ENCODE peak calls at places on chromosome 4, in nine cellular contexts. F is left lung; N is tibial nerve; A is aorta; I is naive thymus-derived CD4-positive, alpha-beta T cell; R is ovary; X is psoas muscle; C is hepatocyte; P is cardiac muscle cell. E is an unnamed sample.

GRCh38 chr4:54930226-54930625 is 195.2 kb downstream of the KDR start:
- DNase-seq in C (no peak), N (no peak), F (no peak), P (peak; percentile 77), I (no peak), A (no peak), X (no peak), R (no peak), E (peak; percentile 52)

GRCh38 chr4:80153800-80154546 is 43.3 kb upstream of the PRDM8 start:
- DNase-seq in A (no peak), X (no peak), C (no peak), N (no peak), P (no peak), R (no peak), I (no peak), F (no peak), E (no peak)

GRCh38 chr4:17511950-17512795 is at the start of gene QDPR:
- DNase-seq in I (peak; percentile 58), N (peak; percentile 40), F (peak; percentile 83), R (peak; percentile 76), X (peak; percentile 91), P (peak; percentile 76), A (peak; percentile 94), C (peak; percentile 91), E (peak; percentile 81)

GRCh38 chr4:164876680-164877324 is at the start of gene APELA:
- DNase-seq in A (no peak), X (no peak), P (no peak), C (peak; percentile 57), F (no peak), R (no peak), I (no peak), N (no peak), E (no peak)

GRCh38 chr4:104352211-104352610 is 142.5 kb downstream of the CXXC4 start:
- DNase-seq in A (no peak), F (no peak), P (no peak), N (no peak), C (no peak), X (peak; percentile 26), I (no peak), R (no peak), E (no peak)

GRCh38 chr4:169179609-169180526 is 90.9 kb downstream of the SH3RF1 start:
- DNase-seq in X (no peak), C (peak; percentile 17), R (no peak), P (no peak), N (no peak), F (no peak), I (no peak), A (no peak), E (no peak)

GRCh38 chr4:122777846-122778501 is 45.5 kb downstream of the BBS12 start:
- DNase-seq in N (no peak), F (no peak), X (no peak), I (no peak), A (no peak), P (peak; percentile 70), C (no peak), R (no peak), E (no peak)

GRCh38 chr4:2457481-2458295 is 11.2 kb upstream of the RNF4 start:
- DNase-seq in F (no peak), C (no peak), X (no peak), R (no peak), A (peak; percentile 68), I (no peak), P (no peak), N (no peak), E (no peak)

GRCh38 chr4:182276214-182277109 is 33.3 kb downstream of the TENM3 start:
- DNase-seq in C (no peak), P (no peak), N (no peak), F (no peak), X (no peak), I (no peak), A (no peak), R (no peak), E (no peak)

GRCh38 chr4:87089368-87089767 is 131.1 kb downstream of the KLHL8 start:
- DNase-seq in N (no peak), C (no peak), X (no peak), I (no peak), A (no peak), F (no peak), P (no peak), R (no peak), E (no peak)

GRCh38 chr4:118968006-118968405 is 79.4 kb downstream of the SYNPO2 start:
- DNase-seq in I (no peak), A (no peak), C (peak; percentile 51), F (peak; percentile 71), P (peak; percentile 95), N (peak; percentile 55), X (peak; percentile 70), R (peak; percentile 61), E (peak; percentile 58)

GRCh38 chr4:26687728-26688127 is 103.8 kb downstream of the TBC1D19 start:
- DNase-seq in F (no peak), N (no peak), I (no peak), P (peak; percentile 79), X (no peak), R (no peak), C (no peak), A (no peak), E (no peak)

GRCh38 chr4:155828628-155829027 is 37.4 kb downstream of the ASIC5 start:
- DNase-seq in N (no peak), I (no peak), X (no peak), R (no peak), C (no peak), P (no peak), A (no peak), F (no peak), E (no peak)

GRCh38 chr4:169351860-169352259 is 81.1 kb upstream of the SH3RF1 start:
- DNase-seq in R (peak; percentile 74), P (peak; percentile 78), A (no peak), X (no peak), N (no peak), F (no peak), C (no peak), I (no peak), E (peak; percentile 60)

GRCh38 chr4:71830-72229 is 18.7 kb downstream of the ZNF595 start:
- DNase-seq in F (no peak), P (no peak), R (no peak), I (no peak), X (no peak), A (no peak), N (no peak), C (no peak), E (no peak)
- H3K9me3 ChIP-seq in F (no peaks in the 10 kb centered on the region), P (no peaks in the 10 kb centered on the region), R (no peaks in the 10 kb centered on the region), I (peaks cover 53% of the 10 kb centered on the region), X (peaks cover 80% of the 10 kb centered on the region), A (peaks cover 22% of the 10 kb centered on the region), N (peaks cover 84% of the 10 kb centered on the region), C (peaks cover 79% of the 10 kb centered on the region), E (peaks cover 3% of the 10 kb centered on the region)

GRCh38 chr4:3531887-3532713 is at the start of gene LRPAP1:
- DNase-seq in I (peak; percentile 69), A (peak; percentile 98), R (peak; percentile 96), P (peak; percentile 94), X (peak; percentile 96), N (peak; percentile 80), C (peak; percentile 96), F (peak; percentile 94), E (peak; percentile 92)

GRCh38 chr4:3531306-3531886 is 826 bp downstream of the LRPAP1 start:
- DNase-seq in R (no peak), N (no peak), I (no peak), F (no peak), X (peak; percentile 32), C (peak; percentile 22), A (peak; percentile 62), P (peak; percentile 11), E (no peak)

GRCh38 chr4:3533421-3533820 is 1.2 kb upstream of the LRPAP1 start:
- DNase-seq in R (no peak), F (peak; percentile 28), X (no peak), I (no peak), A (no peak), C (no peak), P (no peak), N (no peak), E (no peak)

GRCh38 chr4:3530663-3531254 is 1.5 kb downstream of the LRPAP1 start:
- DNase-seq in I (no peak), C (peak; percentile 16), X (peak; percentile 59), N (no peak), F (no peak), P (no peak), R (no peak), A (peak; percentile 73), E (no peak)

GRCh38 chr4:3532714-3533336 is 603 bp upstream of the LRPAP1 start:
- DNase-seq in P (no peak), F (no peak), N (no peak), R (no peak), X (peak; percentile 52), A (peak; percentile 74), C (peak; percentile 2), I (no peak), E (no peak)
- H3K27ac ChIP-seq in P (no peak overlapping the region), F (peak overlapping the region; percentile 69), N (peak overlapping the region; percentile 81), R (peak overlapping the region; percentile 31), X (no peak overlapping the region), A (no peak overlapping the region), C (no peak overlapping the region), I (peak overlapping the region; percentile 84), E (peak overlapping the region; percentile 83)

DNA sequence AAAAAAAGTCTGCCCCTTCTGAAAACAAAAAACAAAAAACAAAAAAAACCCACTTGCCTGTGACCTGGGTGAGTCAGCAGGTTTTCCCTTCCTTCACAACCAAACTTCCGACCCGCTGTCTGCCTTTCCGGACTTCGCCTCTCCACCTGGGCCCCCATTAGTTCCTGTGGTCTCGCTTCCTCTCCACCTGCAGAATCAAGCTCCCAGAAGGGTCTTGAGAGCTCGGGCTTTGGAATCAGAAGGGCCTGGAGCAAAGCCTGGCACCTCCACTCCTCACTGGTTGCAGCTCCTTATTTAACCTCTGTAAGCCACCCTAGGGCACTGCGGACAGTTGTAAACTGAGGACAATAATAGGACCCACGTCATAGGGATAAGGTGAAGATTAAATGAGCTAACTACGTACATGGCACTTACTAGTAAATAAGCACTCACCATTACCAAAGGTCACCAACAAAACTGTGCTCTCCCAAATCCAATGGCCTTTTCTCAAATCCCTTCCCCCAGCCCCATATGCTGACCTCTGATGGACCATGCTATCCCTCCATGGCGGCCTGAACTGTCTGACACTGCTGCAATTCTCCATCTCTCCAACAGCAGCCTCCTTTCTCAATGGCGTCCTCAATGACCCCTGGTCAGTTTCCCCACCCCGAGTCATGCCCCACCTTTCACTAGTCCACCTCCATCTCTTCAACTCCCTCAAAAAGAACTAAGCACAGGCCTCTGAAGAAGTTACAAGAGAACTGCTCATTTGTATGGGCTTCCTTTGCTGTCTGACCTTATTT is 64.2 kb downstream of the IRF2 start:
- DNase-seq in I (no peak), R (no peak), F (no peak), X (no peak), A (no peak), P (no peak), N (no peak), C (no peak), E (no peak)
- H3K4me1 ChIP-seq in I (peaks cover 23% of the 10 kb centered on the region), R (peaks cover 14% of the 10 kb centered on the region), F (peaks cover under 1% of the 10 kb centered on the region), X (peaks cover 43% of the 10 kb centered on the region), A (no peaks in the 10 kb centered on the region), P (no peaks in the 10 kb centered on the region), N (no peaks in the 10 kb centered on the region), C (no peaks in the 10 kb centered on the region), E (peaks cover 65% of the 10 kb centered on the region)

DNA sequence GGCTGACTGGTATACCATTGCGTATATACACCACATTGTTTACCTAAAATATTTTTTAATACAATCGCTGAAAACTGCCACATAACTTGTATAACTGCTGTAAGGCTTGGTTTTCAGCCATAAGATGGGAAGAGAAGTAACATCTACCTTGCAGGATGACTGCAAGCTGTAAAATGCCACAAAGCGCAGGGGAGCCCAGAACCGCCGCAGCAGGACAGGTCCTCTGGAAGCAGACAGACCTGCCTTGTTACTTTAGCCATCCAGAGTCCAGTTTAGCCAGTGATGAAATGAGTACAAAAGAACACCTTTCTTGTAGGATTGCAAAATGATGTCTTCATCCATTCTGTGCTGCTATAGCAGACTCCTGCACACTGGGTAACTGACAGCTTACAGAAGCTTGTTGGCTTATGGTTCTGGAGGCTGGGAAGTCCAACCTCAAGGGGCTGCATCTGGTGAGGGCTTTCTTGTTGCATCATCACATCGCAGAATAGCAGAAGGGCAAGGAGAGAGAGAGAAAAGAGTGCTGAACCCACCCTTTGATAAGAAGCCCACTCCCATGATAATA is 4.1 kb upstream of the CTBP1 start:
- DNase-seq in X (no peak), R (no peak), I (no peak), P (no peak), A (no peak), F (no peak), C (no peak), N (no peak), E (no peak)
- H3K9me3 ChIP-seq in X (no peaks in the 10 kb centered on the region), R (no peaks in the 10 kb centered on the region), I (no peaks in the 10 kb centered on the region), P (no peaks in the 10 kb centered on the region), A (peaks cover 6% of the 10 kb centered on the region), F (no peaks in the 10 kb centered on the region), C (no peaks in the 10 kb centered on the region), N (peaks cover 7% of the 10 kb centered on the region), E (no peaks in the 10 kb centered on the region)